ENCODE peak calls at places on chromosome 21, in seven cellular contexts. One of them, this sample, is unnamed.

GRCh38 chr21:20250337-20250736 is 747.9 kb upstream of the NCAM2 start:
- DNase-seq in A549: no peak
- DNase-seq in K562: no peak
- DNase-seq in HepG2: no peak
- DNase-seq in GM23338: no peak
- DNase-seq in HCT116: no peak
- DNase-seq in GM12878: no peak
- DNase-seq in this sample: no peak

GRCh38 chr21:21851657-21852056 is 853.4 kb downstream of the NCAM2 start:
- DNase-seq in A549: no peak
- DNase-seq in K562: no peak
- DNase-seq in HepG2: no peak
- DNase-seq in GM23338: no peak
- DNase-seq in HCT116: no peak
- DNase-seq in GM12878: no peak
- DNase-seq in this sample: no peak

GRCh38 chr21:28605138-28605537 is 387.5 kb downstream of the LTN1 start:
- DNase-seq in A549: no peak
- DNase-seq in K562: no peak
- DNase-seq in HepG2: no peak
- DNase-seq in GM23338: no peak
- DNase-seq in HCT116: no peak
- DNase-seq in GM12878: no peak
- DNase-seq in this sample: no peak

GRCh38 chr21:26112979-26113378 is 57.6 kb downstream of the APP start:
- DNase-seq in A549: no peak
- DNase-seq in K562: no peak
- DNase-seq in HepG2: no peak
- DNase-seq in GM23338: no peak
- DNase-seq in HCT116: no peak
- DNase-seq in GM12878: no peak
- DNase-seq in this sample: no peak

GRCh38 chr21:40335689-40336088 is 468.5 kb downstream of the PCP4 start:
- DNase-seq in A549: no peak
- DNase-seq in K562: no peak
- DNase-seq in HepG2: no peak
- DNase-seq in GM23338: peak; percentile 9
- DNase-seq in HCT116: no peak
- DNase-seq in GM12878: no peak
- DNase-seq in this sample: no peak

GRCh38 chr21:27423073-27423472 is 456.2 kb upstream of the ADAMTS5 start:
- DNase-seq in A549: no peak
- DNase-seq in K562: no peak
- DNase-seq in HepG2: no peak
- DNase-seq in GM23338: no peak
- DNase-seq in HCT116: no peak
- DNase-seq in GM12878: no peak
- DNase-seq in this sample: no peak

GRCh38 chr21:41366522-41367151 is 4.8 kb downstream of the MX2 start:
- DNase-seq in A549: peak; percentile 65
- DNase-seq in K562: peak; percentile 65
- DNase-seq in HepG2: peak; percentile 94
- DNase-seq in GM23338: no peak
- DNase-seq in HCT116: no peak
- DNase-seq in GM12878: peak; percentile 78
- DNase-seq in this sample: no peak

GRCh38 chr21:31713973-31714740 is 17.8 kb downstream of the SCAF4 start:
- DNase-seq in A549: no peak
- DNase-seq in K562: peak; percentile 76
- DNase-seq in HepG2: no peak
- DNase-seq in GM23338: no peak
- DNase-seq in HCT116: no peak
- DNase-seq in GM12878: no peak
- DNase-seq in this sample: no peak

GRCh38 chr21:25639922-25640670 is 1.0 kb downstream of the JAM2 start:
- DNase-seq in A549: no peak
- DNase-seq in K562: no peak
- DNase-seq in HepG2: no peak
- DNase-seq in GM23338: peak; percentile 74
- DNase-seq in HCT116: no peak
- DNase-seq in GM12878: no peak
- DNase-seq in this sample: peak; percentile 73

DNA sequence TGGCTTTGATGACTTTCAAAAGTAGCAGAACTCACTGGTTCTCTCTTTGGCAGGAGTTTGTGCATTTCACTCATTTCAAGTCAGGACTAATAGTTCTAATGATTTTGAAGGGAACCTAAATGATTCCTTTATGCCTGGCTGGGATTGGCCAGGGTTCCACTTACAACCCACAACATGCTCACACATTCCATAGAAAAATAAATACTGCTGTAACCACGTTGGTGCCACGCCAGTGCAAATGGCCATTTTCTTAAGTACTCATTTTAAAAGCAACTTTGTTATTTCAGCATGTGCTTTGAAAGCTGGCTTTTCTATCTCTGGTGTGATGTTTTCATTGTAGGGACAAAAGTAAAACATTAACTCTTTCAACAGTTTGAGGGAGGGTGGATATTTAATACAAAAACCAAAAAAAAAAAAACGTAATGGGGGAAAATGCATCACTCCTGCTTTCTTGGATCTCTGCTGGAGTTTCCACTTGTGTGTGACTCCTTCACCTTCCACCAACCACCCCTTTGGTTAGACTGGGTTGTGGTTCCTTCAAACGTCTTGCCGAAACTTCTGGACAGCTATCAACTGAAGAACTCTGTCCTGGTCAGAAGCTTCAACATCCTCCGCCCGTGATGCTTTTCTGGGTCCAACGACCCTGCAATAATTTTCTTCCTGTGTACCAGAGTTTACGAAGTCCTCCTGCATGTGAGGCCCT is 300.4 kb upstream of the RUNX1 start:
- DNase-seq in A549: no peak
- DNase-seq in K562: no peak
- DNase-seq in HepG2: no peak
- DNase-seq in GM23338: no peak
- DNase-seq in HCT116: no peak
- DNase-seq in GM12878: no peak
- DNase-seq in this sample: no peak
- TF ChIP-seq REST in A549: no peak
- TF ChIP-seq REST in K562: no peak
- TF ChIP-seq REST in HepG2: no peak
- TF ChIP-seq REST in GM23338: no peak
- TF ChIP-seq REST in HCT116: no peak
- TF ChIP-seq REST in GM12878: no peak
- TF ChIP-seq REST in this sample: no peak

GRCh38 chr21:29655577-29655976 is 284.2 kb downstream of the GRIK1 start:
- DNase-seq in A549: no peak
- DNase-seq in K562: no peak
- DNase-seq in HepG2: no peak
- DNase-seq in GM23338: no peak
- DNase-seq in HCT116: no peak
- DNase-seq in GM12878: no peak
- DNase-seq in this sample: no peak

GRCh38 chr21:29658934-29659203 is 280.9 kb downstream of the GRIK1 start:
- DNase-seq in A549: no peak
- DNase-seq in K562: no peak
- DNase-seq in HepG2: no peak
- DNase-seq in GM23338: no peak
- DNase-seq in HCT116: no peak
- DNase-seq in GM12878: no peak
- DNase-seq in this sample: no peak

GRCh38 chr21:29658177-29658933 is 281.4 kb downstream of the GRIK1 start:
- DNase-seq in A549: no peak
- DNase-seq in K562: no peak
- DNase-seq in HepG2: no peak
- DNase-seq in GM23338: no peak
- DNase-seq in HCT116: no peak
- DNase-seq in GM12878: no peak
- DNase-seq in this sample: no peak

GRCh38 chr21:29656504-29657227 is 283.1 kb downstream of the GRIK1 start:
- DNase-seq in A549: no peak
- DNase-seq in K562: peak; percentile 87
- DNase-seq in HepG2: no peak
- DNase-seq in GM23338: no peak
- DNase-seq in HCT116: no peak
- DNase-seq in GM12878: no peak
- DNase-seq in this sample: no peak

DNA sequence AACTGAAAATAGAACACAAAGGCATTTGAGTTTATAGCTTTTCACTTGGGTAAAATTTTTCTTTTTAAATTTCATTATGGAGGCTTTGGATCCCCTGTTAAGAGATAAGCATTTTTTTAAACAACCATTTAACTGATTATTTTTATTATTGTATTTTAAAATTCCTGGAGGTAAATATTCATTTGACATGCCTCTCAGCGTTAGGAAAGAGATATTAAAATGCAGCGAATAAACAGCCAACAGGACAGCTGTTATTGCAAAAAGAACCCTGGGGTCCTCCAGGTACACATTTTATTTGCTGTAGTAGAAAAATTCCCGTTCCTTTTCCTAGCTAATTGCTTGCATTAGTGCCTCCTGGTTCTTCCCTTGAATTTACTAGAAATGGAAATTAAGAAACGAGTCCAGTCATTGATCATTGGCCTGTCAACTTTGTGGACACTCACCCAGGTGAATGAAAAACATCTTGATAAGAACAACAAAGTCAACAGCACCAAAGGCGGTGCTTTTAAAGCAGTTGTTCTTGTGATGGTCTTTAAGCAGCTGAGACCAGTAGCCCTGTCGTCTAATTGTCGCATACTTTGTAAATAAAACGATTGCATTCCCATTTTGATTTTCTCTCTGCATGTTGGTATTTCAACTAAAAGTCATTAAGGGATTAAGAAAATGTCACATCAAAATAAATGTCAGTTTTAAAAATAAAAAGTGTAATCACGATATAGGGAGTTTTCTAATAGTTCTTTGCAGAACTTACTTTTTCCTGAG is 282.4 kb downstream of the GRIK1 start:
- DNase-seq in A549: no peak
- DNase-seq in K562: peak; percentile 65
- DNase-seq in HepG2: peak; percentile 30
- DNase-seq in GM23338: no peak
- DNase-seq in HCT116: no peak
- DNase-seq in GM12878: no peak
- DNase-seq in this sample: no peak
- H3K4me2 ChIP-seq in A549: no peak overlapping the region
- H3K4me2 ChIP-seq in K562: peak overlapping the region; percentile 59
- H3K4me2 ChIP-seq in HepG2: no peak overlapping the region
- H3K4me2 ChIP-seq in GM23338: no peak overlapping the region
- H3K4me2 ChIP-seq in HCT116: no peak overlapping the region
- H3K4me2 ChIP-seq in GM12878: no peak overlapping the region
- H3K4me2 ChIP-seq in this sample: peak overlapping the region; percentile 39

GRCh38 chr21:33825898-33826297 is 89.7 kb downstream of the ATP5PO start:
- DNase-seq in A549: no peak
- DNase-seq in K562: no peak
- DNase-seq in HepG2: no peak
- DNase-seq in GM23338: no peak
- DNase-seq in HCT116: no peak
- DNase-seq in GM12878: no peak
- DNase-seq in this sample: no peak
- TF ChIP-seq REST in A549: no peak
- TF ChIP-seq REST in K562: no peak
- TF ChIP-seq REST in HepG2: no peak
- TF ChIP-seq REST in GM23338: no peak
- TF ChIP-seq REST in HCT116: no peak
- TF ChIP-seq REST in GM12878: no peak
- TF ChIP-seq REST in this sample: no peak

GRCh38 chr21:38824124-38824822 is 18.5 kb downstream of the ETS2 start:
- DNase-seq in A549: no peak
- DNase-seq in K562: no peak
- DNase-seq in HepG2: peak; percentile 95
- DNase-seq in GM23338: no peak
- DNase-seq in HCT116: no peak
- DNase-seq in GM12878: no peak
- DNase-seq in this sample: no peak
- H3K4me2 ChIP-seq in A549: no peak overlapping the region
- H3K4me2 ChIP-seq in K562: no peak overlapping the region
- H3K4me2 ChIP-seq in HepG2: peak overlapping the region; percentile 50
- H3K4me2 ChIP-seq in GM23338: no peak overlapping the region
- H3K4me2 ChIP-seq in HCT116: no peak overlapping the region
- H3K4me2 ChIP-seq in GM12878: no peak overlapping the region
- H3K4me2 ChIP-seq in this sample: no peak overlapping the region

GRCh38 chr21:36207577-36208320 is 51.1 kb downstream of the DOP1B start:
- DNase-seq in A549: no peak
- DNase-seq in K562: no peak
- DNase-seq in HepG2: no peak
- DNase-seq in GM23338: no peak
- DNase-seq in HCT116: no peak
- DNase-seq in GM12878: no peak
- DNase-seq in this sample: no peak
- TF ChIP-seq REST in A549: no peak
- TF ChIP-seq REST in K562: no peak
- TF ChIP-seq REST in HepG2: no peak
- TF ChIP-seq REST in GM23338: no peak
- TF ChIP-seq REST in HCT116: no peak
- TF ChIP-seq REST in GM12878: no peak
- TF ChIP-seq REST in this sample: no peak

DNA sequence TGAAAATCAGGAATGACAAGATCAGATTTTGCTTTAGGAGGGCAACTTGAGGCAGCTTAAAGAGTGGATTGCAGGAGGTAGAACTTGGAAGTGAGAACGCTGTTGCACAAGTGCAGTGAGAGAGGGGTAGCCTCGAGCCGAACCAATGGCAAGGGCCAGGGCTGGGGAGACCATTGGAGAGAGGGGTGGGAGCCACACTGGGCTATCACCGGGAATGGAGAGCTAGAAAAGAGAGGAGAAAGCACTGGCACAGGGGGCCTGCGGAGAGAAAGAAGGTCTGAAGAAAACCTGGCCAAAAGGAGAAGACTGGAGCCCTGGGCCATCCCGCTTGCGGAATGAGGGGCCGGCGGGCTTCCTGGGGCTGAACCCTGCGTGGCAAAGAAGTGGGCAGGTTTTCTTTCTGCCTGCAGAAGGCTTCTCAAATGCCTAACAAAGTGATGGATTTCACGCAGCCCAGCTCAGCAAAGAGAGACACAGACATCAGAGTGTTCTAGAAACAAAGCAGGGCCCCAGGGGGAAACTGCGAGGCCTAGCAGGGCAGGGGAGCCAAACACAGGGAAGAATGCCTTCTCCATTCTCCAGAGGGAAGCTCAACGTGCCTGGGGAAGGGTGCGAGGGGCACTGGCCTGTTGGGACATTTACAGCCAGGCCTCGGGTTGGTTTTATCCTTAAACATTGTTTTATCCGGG is 1.2 kb upstream of the SLC37A1 start:
- DNase-seq in A549: no peak
- DNase-seq in K562: no peak
- DNase-seq in HepG2: no peak
- DNase-seq in GM23338: no peak
- DNase-seq in HCT116: no peak
- DNase-seq in GM12878: no peak
- DNase-seq in this sample: no peak
- H3K4me2 ChIP-seq in A549: no peak overlapping the region
- H3K4me2 ChIP-seq in K562: no peak overlapping the region
- H3K4me2 ChIP-seq in HepG2: no peak overlapping the region
- H3K4me2 ChIP-seq in GM23338: peak overlapping the region; percentile 82
- H3K4me2 ChIP-seq in HCT116: peak overlapping the region; percentile 70
- H3K4me2 ChIP-seq in GM12878: no peak overlapping the region
- H3K4me2 ChIP-seq in this sample: no peak overlapping the region